ENCODE peak calls at places on chromosomes 1 and 21, in six cellular contexts. G is HepG2, P is mammary epithelial cell, I is HCT116, U is fibroblast of lung, Z is heart left ventricle. L is an unnamed sample.
A peak's percentile ranks its signal among the peaks of the same experiment; 100 is the strongest.

GRCh38 chr1:75233302-75233929 is 99.2 kb downstream of the LHX8 start:
- DNase-seq in P (peak; percentile 37), Z (no peak), G (peak; percentile 38), U (peak; percentile 35), I (peak; percentile 19), L (no peak)

GRCh38 chr1:26280333-26281042 is 602 bp downstream of the SH3BGRL3 start:
- DNase-seq in I (no peak), G (no peak), P (peak; percentile 51), Z (peak; percentile 55), U (peak; percentile 53), L (peak; percentile 40)

GRCh38 chr1:24949331-24949881 is 19.3 kb upstream of the RUNX3 start:
- DNase-seq in U (peak; percentile 97), P (peak; percentile 32), I (no peak), Z (no peak), G (peak; percentile 15), L (no peak)

GRCh38 chr1:59446257-59446901 is 149.5 kb downstream of the FGGY start:
- DNase-seq in Z (no peak), G (no peak), U (peak; percentile 90), P (peak; percentile 62), I (no peak), L (no peak)

GRCh38 chr1:19676438-19676922 is 11.8 kb downstream of the HTR6 start:
- DNase-seq in Z (peak; percentile 81), I (no peak), G (peak; percentile 38), U (peak; percentile 64), P (peak; percentile 58), L (no peak)

GRCh38 chr1:228098323-228098931 is 4.7 kb downstream of the C1orf35 start:
- DNase-seq in I (no peak), U (no peak), G (no peak), Z (no peak), P (no peak), L (no peak)

GRCh38 chr1:93519196-93519825 is 71.4 kb downstream of the FNBP1L start:
- DNase-seq in I (no peak), P (peak; percentile 84), G (no peak), U (peak; percentile 40), Z (no peak), L (no peak)

GRCh38 chr1:27520651-27521050 is 30.7 kb upstream of the WASF2 start:
- DNase-seq in P (no peak), G (peak; percentile 47), Z (no peak), I (no peak), U (no peak), L (no peak)

GRCh38 chr1:184287001-184287400 is 99.8 kb upstream of the C1orf21 start:
- DNase-seq in G (no peak), U (peak; percentile 36), I (no peak), Z (no peak), P (peak; percentile 12), L (no peak)

GRCh38 chr1:94236021-94236491 is 1.3 kb downstream of the ARHGAP29 start:
- DNase-seq in I (no peak), U (peak; percentile 63), Z (no peak), P (no peak), G (no peak), L (no peak)

GRCh38 chr1:38009841-38010180 is 2.7 kb upstream of the UTP11 start:
- DNase-seq in U (no peak), Z (no peak), P (no peak), I (no peak), G (no peak), L (no peak)

GRCh38 chr1:167273027-167273800 is 52.5 kb downstream of the POU2F1 start:
- DNase-seq in I (no peak), G (no peak), P (peak; percentile 49), Z (no peak), U (peak; percentile 65), L (no peak)

GRCh38 chr1:20281801-20282200 is 8.9 kb upstream of the VWA5B1 start:
- DNase-seq in U (peak; percentile 90), P (peak; percentile 32), I (no peak), G (no peak), Z (no peak), L (no peak)

GRCh38 chr1:32073387-32074229 is 869 bp downstream of the TMEM39B start:
- DNase-seq in I (no peak), Z (no peak), P (no peak), U (no peak), G (no peak), L (no peak)

GRCh38 chr1:14804626-14805025 is 206.1 kb downstream of the KAZN start:
- DNase-seq in U (no peak), G (no peak), Z (no peak), I (peak; percentile 7), P (no peak), L (no peak)

GRCh38 chr1:21706151-21706835 is 37.1 kb upstream of the RAP1GAP start:
- DNase-seq in I (no peak), U (peak; percentile 20), Z (no peak), P (no peak), G (peak; percentile 25), L (no peak)

GRCh38 chr1:21811875-21812305 is at the start of gene LDLRAD2:
- DNase-seq in U (no peak), I (no peak), P (no peak), Z (no peak), G (no peak), L (no peak)

GRCh38 chr1:193118803-193119730 is 2.8 kb upstream of the CDC73 start:
- DNase-seq in G (no peak), I (no peak), P (no peak), U (no peak), Z (no peak), L (peak; percentile 12)

GRCh38 chr1:89692601-89693503 is 59.9 kb downstream of the LRRC8C start:
- DNase-seq in I (no peak), U (peak; percentile 20), P (no peak), G (no peak), Z (no peak), L (no peak)

GRCh38 chr1:155951753-155952504 is 10.5 kb downstream of the RXFP4 start:
- DNase-seq in P (no peak), I (no peak), U (no peak), G (no peak), Z (no peak), L (no peak)

GRCh38 chr1:106678661-106679060 is 377.8 kb upstream of the PRMT6 start:
- DNase-seq in Z (no peak), I (no peak), P (no peak), G (no peak), U (no peak), L (no peak)

GRCh38 chr1:232873412-232873811 is 68.2 kb downstream of the MAP10 start:
- DNase-seq in G (no peak), U (no peak), Z (no peak), I (no peak), P (peak; percentile 41), L (no peak)

GRCh38 chr1:181398544-181398943 is 84.8 kb upstream of the CACNA1E start:
- DNase-seq in U (no peak), I (no peak), P (no peak), Z (no peak), G (no peak), L (peak; percentile 13)

GRCh38 chr21:32951041-32951440 is 74.7 kb upstream of the OLIG2 start:
- DNase-seq in I (no peak), Z (no peak), P (no peak), U (no peak), G (no peak), L (no peak)

GRCh38 chr21:28737671-28738279 is 254.9 kb downstream of the LTN1 start:
- DNase-seq in Z (no peak), I (no peak), G (peak; percentile 20), P (peak; percentile 30), U (peak; percentile 39), L (no peak)

GRCh38 chr1:6275826-6276764 is 15.2 kb upstream of the GPR153 start:
- DNase-seq in G (no peak), U (peak; percentile 78), I (no peak), Z (peak; percentile 84), P (no peak), L (no peak)

DNA sequence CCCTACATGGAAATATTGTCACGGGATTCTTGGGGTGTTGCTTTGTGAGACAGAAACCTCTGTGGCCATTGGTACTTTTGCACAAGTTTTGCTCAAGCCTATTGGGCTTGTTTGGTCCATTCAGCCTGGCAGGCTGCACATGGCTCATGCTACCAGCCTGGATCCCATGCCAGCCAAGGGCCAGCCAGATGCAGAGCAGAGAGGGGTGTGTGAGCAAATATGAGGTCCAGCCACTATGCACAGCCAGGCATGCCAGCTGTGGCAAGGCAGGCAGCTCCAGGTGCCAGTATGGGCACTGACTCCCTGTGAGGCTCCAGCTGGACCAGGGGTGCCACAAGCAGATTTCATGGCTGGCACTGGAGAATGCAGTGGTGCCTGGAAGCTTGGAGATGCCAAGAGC is 6.7 kb upstream of the CHD1L start:
- DNase-seq in P (no peak), Z (no peak), U (no peak), G (no peak), I (no peak), L (no peak)
- H3K9me3 ChIP-seq in P (no peaks in the 10 kb centered on the region), Z (no peaks in the 10 kb centered on the region), U (no peaks in the 10 kb centered on the region), G (no peaks in the 10 kb centered on the region), I (no peaks in the 10 kb centered on the region), L (no peaks in the 10 kb centered on the region)

DNA sequence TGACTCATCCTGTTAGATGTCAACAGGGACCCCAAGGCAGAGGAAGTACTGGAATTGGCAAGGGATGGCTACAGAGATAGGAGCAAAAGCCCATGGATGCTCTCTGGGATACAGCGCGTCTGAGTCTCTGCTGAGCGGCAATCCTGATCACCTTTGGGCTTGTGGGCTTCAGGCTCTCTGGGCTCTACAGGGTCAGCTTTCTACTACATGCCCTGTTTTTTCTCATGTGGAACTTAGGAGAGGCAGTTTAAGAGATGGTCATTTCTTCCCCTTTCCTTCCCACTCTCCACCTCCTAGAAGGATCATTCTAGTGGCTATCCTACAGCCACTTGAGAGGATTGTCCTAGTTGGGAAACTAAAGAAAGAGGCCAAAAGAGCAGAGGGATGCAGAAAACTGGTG is 1.3 kb downstream of the LINGO4 start:
- DNase-seq in Z (no peak), I (no peak), G (no peak), P (no peak), U (no peak), L (no peak)
- H3K4me3 ChIP-seq in Z (no peak overlapping the region), I (no peak overlapping the region), G (no peak overlapping the region), P (no peak overlapping the region), U (no peak overlapping the region), L (no peak overlapping the region)

GRCh38 chr1:236746785-236747184 is 48.3 kb upstream of the MTR start:
- DNase-seq in U (no peak), G (no peak), I (no peak), P (no peak), Z (peak; percentile 65), L (no peak)
- H3K36me3 ChIP-seq in U (no peaks in the 10 kb centered on the region), G (no peaks in the 10 kb centered on the region), I (no peaks in the 10 kb centered on the region), P (no peaks in the 10 kb centered on the region), Z (peaks cover 87% of the 10 kb centered on the region), L (no peaks in the 10 kb centered on the region)

DNA sequence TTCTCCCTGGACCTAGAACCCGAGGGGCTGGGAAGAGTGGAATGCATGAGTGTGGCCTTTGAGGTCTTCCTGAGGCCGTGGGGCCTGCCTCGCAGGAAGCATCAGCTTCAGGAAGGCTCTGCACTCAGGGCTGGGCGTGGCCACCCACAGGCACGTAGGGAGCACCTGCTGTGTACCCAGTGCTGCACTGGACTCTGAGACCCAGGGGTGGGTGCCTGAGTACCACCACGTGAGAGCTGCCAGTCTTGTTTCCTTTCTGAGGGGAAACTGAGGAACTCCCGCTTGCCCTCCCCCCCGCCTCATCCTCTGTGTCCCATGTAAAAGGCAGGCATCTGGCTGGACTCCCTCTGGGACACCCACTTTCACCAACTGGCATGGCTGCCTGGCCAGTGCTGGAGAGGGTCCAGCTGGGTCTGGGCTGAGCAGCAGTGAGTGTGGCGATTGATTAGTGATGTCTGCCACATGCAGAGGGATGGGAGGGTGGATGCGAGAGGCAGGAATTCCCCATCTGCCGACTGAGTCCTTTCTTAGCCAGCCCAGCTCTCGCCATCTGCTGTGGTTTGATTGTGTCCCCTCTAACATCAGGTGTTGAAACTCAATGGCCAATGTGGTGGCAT is 30.2 kb upstream of the TTC34 start:
- DNase-seq in G (no peak), Z (no peak), U (no peak), P (no peak), I (no peak), L (no peak)
- H3K9me3 ChIP-seq in G (peaks cover 9% of the 10 kb centered on the region), Z (no peaks in the 10 kb centered on the region), U (no peaks in the 10 kb centered on the region), P (peaks cover 32% of the 10 kb centered on the region), I (peaks cover 3% of the 10 kb centered on the region), L (peaks cover 8% of the 10 kb centered on the region)